ENCODE peak calls at places on chromosomes 3 and 15, in seven cellular contexts. One of them, this sample, is unnamed.
A peak's percentile ranks its signal among the peaks of the same experiment; 100 is the strongest.

GRCh38 chr3:115659253-115659652 is 35.9 kb downstream of the GAP43 start:
- DNase-seq in breast epithelium: no peak
- DNase-seq in sigmoid colon: no peak
- DNase-seq in stomach: no peak
- DNase-seq in esophagus muscularis mucosa: no peak
- DNase-seq in H1: no peak
- DNase-seq in transverse colon: no peak
- DNase-seq in this sample: no peak

GRCh38 chr3:18679226-18679625 is 254.1 kb upstream of the SATB1 start:
- DNase-seq in breast epithelium: no peak
- DNase-seq in sigmoid colon: no peak
- DNase-seq in stomach: no peak
- DNase-seq in esophagus muscularis mucosa: no peak
- DNase-seq in H1: no peak
- DNase-seq in transverse colon: no peak
- DNase-seq in this sample: no peak

GRCh38 chr3:88059380-88060160 is 515 bp downstream of the ZNF654 start:
- DNase-seq in breast epithelium: no peak
- DNase-seq in sigmoid colon: peak; percentile 65
- DNase-seq in stomach: no peak
- DNase-seq in esophagus muscularis mucosa: peak; percentile 91
- DNase-seq in H1: no peak
- DNase-seq in transverse colon: peak; percentile 15
- DNase-seq in this sample: peak; percentile 82

GRCh38 chr3:186964071-186964470 is 33.7 kb downstream of the ST6GAL1 start:
- DNase-seq in breast epithelium: no peak
- DNase-seq in sigmoid colon: no peak
- DNase-seq in stomach: no peak
- DNase-seq in esophagus muscularis mucosa: no peak
- DNase-seq in H1: no peak
- DNase-seq in transverse colon: no peak
- DNase-seq in this sample: no peak

GRCh38 chr15:90231028-90232017 is 2.4 kb downstream of the CIB1 start:
- DNase-seq in breast epithelium: no peak
- DNase-seq in sigmoid colon: peak; percentile 69
- DNase-seq in stomach: peak; percentile 70
- DNase-seq in esophagus muscularis mucosa: no peak
- DNase-seq in H1: no peak
- DNase-seq in transverse colon: peak; percentile 54
- DNase-seq in this sample: peak; percentile 91

GRCh38 chr3:135348698-135349097 is 553.6 kb downstream of the EPHB1 start:
- DNase-seq in breast epithelium: no peak
- DNase-seq in sigmoid colon: no peak
- DNase-seq in stomach: no peak
- DNase-seq in esophagus muscularis mucosa: peak; percentile 77
- DNase-seq in H1: no peak
- DNase-seq in transverse colon: no peak
- DNase-seq in this sample: no peak

GRCh38 chr15:79863886-79864285 is 32.9 kb downstream of the MTHFS start:
- DNase-seq in breast epithelium: no peak
- DNase-seq in sigmoid colon: no peak
- DNase-seq in stomach: no peak
- DNase-seq in esophagus muscularis mucosa: no peak
- DNase-seq in H1: no peak
- DNase-seq in transverse colon: no peak
- DNase-seq in this sample: no peak

GRCh38 chr3:15638193-15638890 is 36.8 kb downstream of the BTD start:
- DNase-seq in breast epithelium: no peak
- DNase-seq in sigmoid colon: peak; percentile 94
- DNase-seq in stomach: no peak
- DNase-seq in esophagus muscularis mucosa: no peak
- DNase-seq in H1: no peak
- DNase-seq in transverse colon: peak; percentile 42
- DNase-seq in this sample: no peak

GRCh38 chr3:15499536-15499935 is 22.0 kb downstream of the COLQ start:
- DNase-seq in breast epithelium: no peak
- DNase-seq in sigmoid colon: no peak
- DNase-seq in stomach: no peak
- DNase-seq in esophagus muscularis mucosa: no peak
- DNase-seq in H1: no peak
- DNase-seq in transverse colon: no peak
- DNase-seq in this sample: no peak

GRCh38 chr3:8972614-8973013 is 9.3 kb upstream of the RAD18 start:
- DNase-seq in breast epithelium: no peak
- DNase-seq in sigmoid colon: no peak
- DNase-seq in stomach: no peak
- DNase-seq in esophagus muscularis mucosa: peak; percentile 82
- DNase-seq in H1: no peak
- DNase-seq in transverse colon: no peak
- DNase-seq in this sample: no peak

GRCh38 chr3:120469440-120470415 is 18.9 kb upstream of the FSTL1 start:
- DNase-seq in breast epithelium: no peak
- DNase-seq in sigmoid colon: no peak
- DNase-seq in stomach: no peak
- DNase-seq in esophagus muscularis mucosa: no peak
- DNase-seq in H1: no peak
- DNase-seq in transverse colon: no peak
- DNase-seq in this sample: no peak

GRCh38 chr3:184977796-184978195 is 165.8 kb downstream of the VPS8 start:
- DNase-seq in breast epithelium: no peak
- DNase-seq in sigmoid colon: no peak
- DNase-seq in stomach: no peak
- DNase-seq in esophagus muscularis mucosa: no peak
- DNase-seq in H1: no peak
- DNase-seq in transverse colon: no peak
- DNase-seq in this sample: no peak

GRCh38 chr15:25787855-25788521 is 75.1 kb downstream of the ATP10A start:
- DNase-seq in breast epithelium: no peak
- DNase-seq in sigmoid colon: peak; percentile 85
- DNase-seq in stomach: no peak
- DNase-seq in esophagus muscularis mucosa: no peak
- DNase-seq in H1: no peak
- DNase-seq in transverse colon: peak; percentile 21
- DNase-seq in this sample: peak; percentile 59

GRCh38 chr3:132417695-132418520 is 606 bp downstream of the DNAJC13 start:
- DNase-seq in breast epithelium: no peak
- DNase-seq in sigmoid colon: peak; percentile 80
- DNase-seq in stomach: peak; percentile 49
- DNase-seq in esophagus muscularis mucosa: no peak
- DNase-seq in H1: no peak
- DNase-seq in transverse colon: peak; percentile 80
- DNase-seq in this sample: no peak
- TF ChIP-seq POLR2A in breast epithelium: peak; percentile 4
- TF ChIP-seq POLR2A in sigmoid colon: no peak
- TF ChIP-seq POLR2A in stomach: no peak
- TF ChIP-seq POLR2A in esophagus muscularis mucosa: no peak
- TF ChIP-seq POLR2A in H1: no peak
- TF ChIP-seq POLR2A in transverse colon: peak; percentile 53
- TF ChIP-seq POLR2A in this sample: no peak

GRCh38 chr3:53944019-53944418 is 52.4 kb upstream of the SELENOK start:
- DNase-seq in breast epithelium: no peak
- DNase-seq in sigmoid colon: no peak
- DNase-seq in stomach: no peak
- DNase-seq in esophagus muscularis mucosa: no peak
- DNase-seq in H1: no peak
- DNase-seq in transverse colon: no peak
- DNase-seq in this sample: no peak

GRCh38 chr3:53948174-53948573 is 56.5 kb upstream of the SELENOK start:
- DNase-seq in breast epithelium: no peak
- DNase-seq in sigmoid colon: no peak
- DNase-seq in stomach: no peak
- DNase-seq in esophagus muscularis mucosa: no peak
- DNase-seq in H1: no peak
- DNase-seq in transverse colon: no peak
- DNase-seq in this sample: no peak

GRCh38 chr3:53949541-53949940 is 57.9 kb upstream of the SELENOK start:
- DNase-seq in breast epithelium: no peak
- DNase-seq in sigmoid colon: no peak
- DNase-seq in stomach: no peak
- DNase-seq in esophagus muscularis mucosa: no peak
- DNase-seq in H1: no peak
- DNase-seq in transverse colon: no peak
- DNase-seq in this sample: no peak
- H3K4me3 ChIP-seq in breast epithelium: no peak overlapping the region
- H3K4me3 ChIP-seq in sigmoid colon: no peak overlapping the region
- H3K4me3 ChIP-seq in stomach: no peak overlapping the region
- H3K4me3 ChIP-seq in esophagus muscularis mucosa: no peak overlapping the region
- H3K4me3 ChIP-seq in H1: no peak overlapping the region
- H3K4me3 ChIP-seq in transverse colon: no peak overlapping the region
- H3K4me3 ChIP-seq in this sample: no peak overlapping the region

GRCh38 chr3:164095279-164095678 is 983.0 kb downstream of the SI start:
- DNase-seq in breast epithelium: no peak
- DNase-seq in sigmoid colon: no peak
- DNase-seq in stomach: no peak
- DNase-seq in esophagus muscularis mucosa: no peak
- DNase-seq in H1: no peak
- DNase-seq in transverse colon: no peak
- DNase-seq in this sample: no peak
- TF ChIP-seq POLR2AphosphoS5 in breast epithelium: no peak
- TF ChIP-seq POLR2AphosphoS5 in sigmoid colon: no peak
- TF ChIP-seq POLR2AphosphoS5 in stomach: no peak
- TF ChIP-seq POLR2AphosphoS5 in esophagus muscularis mucosa: no peak
- TF ChIP-seq POLR2AphosphoS5 in H1: no peak
- TF ChIP-seq POLR2AphosphoS5 in transverse colon: no peak
- TF ChIP-seq POLR2AphosphoS5 in this sample: no peak

GRCh38 chr3:23900744-23901143 is 16.0 kb downstream of the NKIRAS1 start:
- DNase-seq in breast epithelium: no peak
- DNase-seq in sigmoid colon: no peak
- DNase-seq in stomach: no peak
- DNase-seq in esophagus muscularis mucosa: no peak
- DNase-seq in H1: no peak
- DNase-seq in transverse colon: no peak
- DNase-seq in this sample: no peak
- TF ChIP-seq POLR2A in breast epithelium: no peak
- TF ChIP-seq POLR2A in sigmoid colon: no peak
- TF ChIP-seq POLR2A in stomach: no peak
- TF ChIP-seq POLR2A in esophagus muscularis mucosa: no peak
- TF ChIP-seq POLR2A in H1: no peak
- TF ChIP-seq POLR2A in transverse colon: no peak
- TF ChIP-seq POLR2A in this sample: no peak

DNA sequence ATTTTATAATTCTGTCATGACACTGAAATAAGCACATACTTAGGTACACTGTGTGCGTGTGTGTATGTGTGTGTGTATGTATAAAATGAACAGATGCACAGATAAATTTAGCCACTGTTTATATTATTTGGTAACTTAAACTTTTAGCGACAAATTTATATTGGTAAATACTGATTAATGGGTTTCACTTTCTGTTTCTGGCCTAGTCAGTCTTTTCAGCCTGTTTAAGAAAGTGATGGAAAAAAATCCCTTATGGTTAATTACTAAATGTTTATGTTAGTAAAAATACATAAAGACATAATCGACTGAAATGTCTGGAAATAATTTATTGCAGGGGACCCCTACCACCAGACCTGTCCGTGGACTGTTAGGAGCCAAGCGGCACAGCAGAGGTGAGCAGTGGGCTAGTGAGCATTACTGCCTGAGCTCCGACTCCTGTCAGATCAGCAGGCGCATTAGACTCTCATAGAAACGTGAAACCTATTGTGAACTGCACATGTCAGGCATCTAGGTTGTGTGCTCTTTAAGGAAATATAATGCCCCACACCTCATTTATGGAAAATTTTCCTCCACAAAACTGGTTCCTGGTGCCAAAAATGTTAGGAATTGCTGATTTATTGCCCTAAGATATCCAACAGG is 717.4 kb downstream of the SI start:
- DNase-seq in breast epithelium: no peak
- DNase-seq in sigmoid colon: no peak
- DNase-seq in stomach: no peak
- DNase-seq in esophagus muscularis mucosa: no peak
- DNase-seq in H1: no peak
- DNase-seq in transverse colon: no peak
- DNase-seq in this sample: no peak
- H3K4me3 ChIP-seq in breast epithelium: no peak overlapping the region
- H3K4me3 ChIP-seq in sigmoid colon: no peak overlapping the region
- H3K4me3 ChIP-seq in stomach: no peak overlapping the region
- H3K4me3 ChIP-seq in esophagus muscularis mucosa: no peak overlapping the region
- H3K4me3 ChIP-seq in H1: no peak overlapping the region
- H3K4me3 ChIP-seq in transverse colon: no peak overlapping the region
- H3K4me3 ChIP-seq in this sample: no peak overlapping the region

GRCh38 chr3:69983546-69984265 is 15.8 kb upstream of the SAMMSON start:
- DNase-seq in breast epithelium: no peak
- DNase-seq in sigmoid colon: no peak
- DNase-seq in stomach: no peak
- DNase-seq in esophagus muscularis mucosa: no peak
- DNase-seq in H1: no peak
- DNase-seq in transverse colon: no peak
- DNase-seq in this sample: no peak

GRCh38 chr3:69987833-69988232 is 11.7 kb upstream of the SAMMSON start:
- DNase-seq in breast epithelium: no peak
- DNase-seq in sigmoid colon: no peak
- DNase-seq in stomach: no peak
- DNase-seq in esophagus muscularis mucosa: no peak
- DNase-seq in H1: no peak
- DNase-seq in transverse colon: no peak
- DNase-seq in this sample: no peak

GRCh38 chr3:69985266-69985665 is 14.3 kb upstream of the SAMMSON start:
- DNase-seq in breast epithelium: no peak
- DNase-seq in sigmoid colon: no peak
- DNase-seq in stomach: peak; percentile 63
- DNase-seq in esophagus muscularis mucosa: no peak
- DNase-seq in H1: no peak
- DNase-seq in transverse colon: no peak
- DNase-seq in this sample: no peak

DNA sequence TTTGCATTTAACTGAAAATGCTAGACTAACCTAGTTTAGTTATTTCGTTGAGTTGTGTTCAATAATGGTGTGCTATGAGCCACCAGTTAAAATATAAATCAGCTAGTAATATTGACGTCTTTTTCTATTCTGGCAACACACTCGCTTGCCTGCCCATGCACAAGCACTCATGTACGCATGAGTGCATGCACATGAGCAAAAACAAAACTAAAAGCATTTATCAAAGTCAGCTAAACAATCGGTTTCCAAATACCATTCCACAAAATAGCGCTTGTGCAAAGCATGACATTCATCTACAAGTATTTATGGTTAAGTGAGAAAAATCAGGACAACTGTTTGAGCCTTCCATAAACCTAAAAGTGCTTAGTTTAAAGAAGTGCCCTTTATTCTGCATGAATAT is 13.1 kb upstream of the SAMMSON start:
- DNase-seq in breast epithelium: no peak
- DNase-seq in sigmoid colon: no peak
- DNase-seq in stomach: no peak
- DNase-seq in esophagus muscularis mucosa: no peak
- DNase-seq in H1: no peak
- DNase-seq in transverse colon: no peak
- DNase-seq in this sample: no peak
- TF ChIP-seq POLR2AphosphoS5 in breast epithelium: no peak
- TF ChIP-seq POLR2AphosphoS5 in sigmoid colon: no peak
- TF ChIP-seq POLR2AphosphoS5 in stomach: no peak
- TF ChIP-seq POLR2AphosphoS5 in esophagus muscularis mucosa: no peak
- TF ChIP-seq POLR2AphosphoS5 in H1: no peak
- TF ChIP-seq POLR2AphosphoS5 in transverse colon: no peak
- TF ChIP-seq POLR2AphosphoS5 in this sample: no peak

This sample was measured in spleen.